ENCODE peak calls at places on chromosomes 4 and X, in four cellular contexts. H, B, E and M are unnamed samples.

GRCh38 chrX:40245411-40246140 is 147.8 kb upstream of the BCOR start:
- DNase-seq in H (no peak), B (no peak), E (no peak), M (no peak)

GRCh38 chr4:121950212-121950679 is 1.6 kb downstream of the TRPC3 start:
- DNase-seq in H (peak), B (no peak), E (peak), M (no peak)

GRCh38 chr4:22897520-22898108 is 204.9 kb downstream of the GBA3 start:
- DNase-seq in H (peak), B (peak), E (no peak), M (peak)

GRCh38 chr4:165874072-165874798 is 1.2 kb downstream of the TLL1 start:
- DNase-seq in H (peak), B (no peak), E (no peak), M (no peak)

GRCh38 chr4:86531440-86531839 is 62.7 kb upstream of the PTPN13 start:
- DNase-seq in H (no peak), B (no peak), E (no peak), M (no peak)

GRCh38 chr4:138090145-138090917 is 151.8 kb downstream of the SLC7A11 start:
- DNase-seq in H (peak), B (peak), E (no peak), M (peak)

GRCh38 chr4:27009539-27009938 is 148.9 kb downstream of the STIM2 start:
- DNase-seq in H (no peak), B (no peak), E (no peak), M (no peak)

GRCh38 chr4:180766903-180767302 is 1476.3 kb upstream of the TENM3 start:
- DNase-seq in H (no peak), B (no peak), E (no peak), M (no peak)

GRCh38 chr4:39617534-39617933 is 21.1 kb downstream of the SMIM14 start:
- DNase-seq in H (no peak), B (no peak), E (no peak), M (no peak)

GRCh38 chr4:1055721-1056590 is 44.5 kb downstream of the FGFRL1 start:
- DNase-seq in H (no peak), B (no peak), E (peak), M (no peak)

GRCh38 chr4:33780952-33781655 is 2463.2 kb downstream of the ARAP2 start:
- DNase-seq in H (no peak), B (peak), E (no peak), M (peak)

GRCh38 chr4:47017081-47017480 is 14.3 kb upstream of the GABRB1 start:
- DNase-seq in H (no peak), B (no peak), E (no peak), M (no peak)

GRCh38 chr4:129641179-129641578 is 545.2 kb downstream of the C4orf33 start:
- DNase-seq in H (peak), B (peak), E (peak), M (peak)

GRCh38 chrX:87900320-87900908 is 382.8 kb downstream of the KLHL4 start:
- DNase-seq in H (no peak), B (peak), E (peak), M (peak)

GRCh38 chr4:137794779-137795178 is 262.5 kb upstream of the PCDH18 start:
- DNase-seq in H (peak), B (no peak), E (no peak), M (no peak)

GRCh38 chr4:87848622-87849351 is 16.0 kb downstream of the MEPE start:
- DNase-seq in H (peak), B (peak), E (no peak), M (peak)

GRCh38 chr4:107978716-107979451 is 10.8 kb upstream of the HADH start:
- DNase-seq in H (no peak), B (no peak), E (no peak), M (no peak)

GRCh38 chrX:23694606-23695005 is 27.3 kb downstream of the PRDX4 start:
- DNase-seq in H (peak), B (peak), E (peak), M (peak)

GRCh38 chr4:118682928-118683327 is 2.3 kb upstream of the METTL14 start:
- DNase-seq in H (no peak), B (peak), E (no peak), M (no peak)

GRCh38 chr4:140130677-140131076 is 23.3 kb downstream of the MAML3 start:
- DNase-seq in H (no peak), B (peak), E (no peak), M (peak)

GRCh38 chr4:168633071-168633470 is 136.2 kb downstream of the PALLD start:
- DNase-seq in H (no peak), B (no peak), E (no peak), M (peak)